ENCODE peak calls at places on chromosome 2, in nine cellular contexts. One of them, this sample, is unnamed.

GRCh38 chr2:126634273-126634861 is 21.6 kb upstream of the GYPC start:
- DNase-seq in ascending aorta: no peak
- DNase-seq in MCF 10A: peak
- DNase-seq in adrenal gland: peak
- DNase-seq in HCT116: peak
- DNase-seq in BE2C: peak
- DNase-seq in fibroblast of lung: peak
- DNase-seq in K562: peak
- DNase-seq in CD8-positive, alpha-beta T cell: peak
- DNase-seq in this sample: no peak

GRCh38 chr2:53058526-53058925 is 709.1 kb upstream of the CHAC2 start:
- DNase-seq in K562: no peak
- DNase-seq in ascending aorta: no peak
- DNase-seq in BE2C: no peak
- DNase-seq in HCT116: no peak
- DNase-seq in fibroblast of lung: peak
- DNase-seq in CD8-positive, alpha-beta T cell: no peak
- DNase-seq in MCF 10A: no peak
- DNase-seq in adrenal gland: no peak
- DNase-seq in this sample: no peak

GRCh38 chr2:108444941-108445840 is 3.8 kb upstream of the GCC2 start:
- DNase-seq in BE2C: peak
- DNase-seq in fibroblast of lung: peak
- DNase-seq in ascending aorta: no peak
- DNase-seq in CD8-positive, alpha-beta T cell: no peak
- DNase-seq in MCF 10A: no peak
- DNase-seq in HCT116: no peak
- DNase-seq in adrenal gland: no peak
- DNase-seq in K562: peak
- DNase-seq in this sample: no peak

GRCh38 chr2:237431372-237431771 is 17.4 kb upstream of the COL6A3 start:
- DNase-seq in MCF 10A: peak
- DNase-seq in ascending aorta: no peak
- DNase-seq in BE2C: no peak
- DNase-seq in adrenal gland: no peak
- DNase-seq in HCT116: no peak
- DNase-seq in CD8-positive, alpha-beta T cell: no peak
- DNase-seq in fibroblast of lung: peak
- DNase-seq in K562: no peak
- DNase-seq in this sample: no peak

GRCh38 chr2:37576831-37577230 is 94.6 kb downstream of the CDC42EP3 start:
- DNase-seq in adrenal gland: no peak
- DNase-seq in HCT116: no peak
- DNase-seq in K562: no peak
- DNase-seq in MCF 10A: peak
- DNase-seq in ascending aorta: no peak
- DNase-seq in CD8-positive, alpha-beta T cell: no peak
- DNase-seq in fibroblast of lung: peak
- DNase-seq in BE2C: no peak
- DNase-seq in this sample: no peak

GRCh38 chr2:226447896-226448295 is 351.7 kb downstream of the IRS1 start:
- DNase-seq in HCT116: no peak
- DNase-seq in K562: no peak
- DNase-seq in CD8-positive, alpha-beta T cell: no peak
- DNase-seq in MCF 10A: peak
- DNase-seq in fibroblast of lung: peak
- DNase-seq in BE2C: no peak
- DNase-seq in adrenal gland: no peak
- DNase-seq in ascending aorta: no peak
- DNase-seq in this sample: no peak

GRCh38 chr2:9709539-9710285 is 78.9 kb upstream of the YWHAQ start:
- DNase-seq in HCT116: no peak
- DNase-seq in CD8-positive, alpha-beta T cell: no peak
- DNase-seq in adrenal gland: no peak
- DNase-seq in ascending aorta: peak
- DNase-seq in BE2C: no peak
- DNase-seq in K562: no peak
- DNase-seq in MCF 10A: no peak
- DNase-seq in fibroblast of lung: no peak
- DNase-seq in this sample: no peak

GRCh38 chr2:224958466-224958857 is 83.8 kb downstream of the DOCK10 start:
- DNase-seq in CD8-positive, alpha-beta T cell: no peak
- DNase-seq in BE2C: no peak
- DNase-seq in HCT116: no peak
- DNase-seq in ascending aorta: no peak
- DNase-seq in adrenal gland: no peak
- DNase-seq in MCF 10A: no peak
- DNase-seq in K562: no peak
- DNase-seq in fibroblast of lung: no peak
- DNase-seq in this sample: no peak

GRCh38 chr2:105181282-105181681 is 60.3 kb upstream of the GPR45 start:
- DNase-seq in CD8-positive, alpha-beta T cell: no peak
- DNase-seq in fibroblast of lung: no peak
- DNase-seq in BE2C: no peak
- DNase-seq in adrenal gland: no peak
- DNase-seq in MCF 10A: no peak
- DNase-seq in HCT116: no peak
- DNase-seq in K562: no peak
- DNase-seq in ascending aorta: no peak
- DNase-seq in this sample: no peak

GRCh38 chr2:110173523-110173922 is 31.3 kb downstream of the NPHP1 start:
- DNase-seq in HCT116: no peak
- DNase-seq in adrenal gland: no peak
- DNase-seq in CD8-positive, alpha-beta T cell: no peak
- DNase-seq in ascending aorta: no peak
- DNase-seq in K562: no peak
- DNase-seq in fibroblast of lung: peak
- DNase-seq in BE2C: no peak
- DNase-seq in MCF 10A: peak
- DNase-seq in this sample: no peak

GRCh38 chr2:101036562-101036961 is 34.5 kb downstream of the RPL31 start:
- DNase-seq in HCT116: no peak
- DNase-seq in fibroblast of lung: peak
- DNase-seq in CD8-positive, alpha-beta T cell: no peak
- DNase-seq in BE2C: no peak
- DNase-seq in adrenal gland: no peak
- DNase-seq in MCF 10A: peak
- DNase-seq in K562: no peak
- DNase-seq in ascending aorta: no peak
- DNase-seq in this sample: no peak

GRCh38 chr2:147025611-147026010 is 819.2 kb upstream of the ACVR2A start:
- DNase-seq in K562: no peak
- DNase-seq in ascending aorta: no peak
- DNase-seq in fibroblast of lung: peak
- DNase-seq in adrenal gland: no peak
- DNase-seq in CD8-positive, alpha-beta T cell: no peak
- DNase-seq in MCF 10A: peak
- DNase-seq in HCT116: no peak
- DNase-seq in BE2C: no peak
- DNase-seq in this sample: no peak

GRCh38 chr2:234823877-234824376 is 127.9 kb upstream of the SH3BP4 start:
- DNase-seq in fibroblast of lung: peak
- DNase-seq in MCF 10A: peak
- DNase-seq in ascending aorta: peak
- DNase-seq in K562: no peak
- DNase-seq in CD8-positive, alpha-beta T cell: no peak
- DNase-seq in BE2C: no peak
- DNase-seq in adrenal gland: peak
- DNase-seq in HCT116: no peak
- DNase-seq in this sample: no peak

GRCh38 chr2:230473378-230473777 is 57.4 kb downstream of the SP100 start:
- DNase-seq in MCF 10A: no peak
- DNase-seq in K562: no peak
- DNase-seq in HCT116: no peak
- DNase-seq in BE2C: no peak
- DNase-seq in ascending aorta: no peak
- DNase-seq in CD8-positive, alpha-beta T cell: no peak
- DNase-seq in adrenal gland: no peak
- DNase-seq in fibroblast of lung: no peak
- DNase-seq in this sample: no peak

GRCh38 chr2:127700527-127701192 is 637 bp upstream of the SFT2D3 start:
- DNase-seq in K562: peak
- DNase-seq in adrenal gland: peak
- DNase-seq in HCT116: peak
- DNase-seq in fibroblast of lung: no peak
- DNase-seq in ascending aorta: peak
- DNase-seq in BE2C: no peak
- DNase-seq in CD8-positive, alpha-beta T cell: no peak
- DNase-seq in MCF 10A: peak
- DNase-seq in this sample: peak

DNA sequence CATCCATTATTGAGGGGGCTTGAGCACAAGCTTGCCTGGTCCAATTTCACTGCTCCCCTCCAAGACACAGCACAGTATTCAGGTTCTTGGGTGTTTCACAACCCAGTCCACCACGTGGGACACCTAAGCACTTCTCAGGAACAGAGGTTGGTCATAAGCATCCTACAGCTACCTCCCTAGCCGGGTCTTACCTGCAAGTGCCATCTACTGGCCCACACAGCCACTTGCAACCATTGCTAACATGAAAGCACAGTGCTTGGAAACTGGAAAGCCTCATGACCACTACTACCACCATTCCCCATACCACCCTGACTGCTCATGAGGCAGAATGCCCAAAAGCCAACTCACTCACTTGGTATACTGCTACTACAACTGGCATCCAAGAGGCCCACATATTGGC is 105.7 kb upstream of the RPRM start:
- DNase-seq in BE2C: no peak
- DNase-seq in HCT116: no peak
- DNase-seq in ascending aorta: no peak
- DNase-seq in adrenal gland: no peak
- DNase-seq in CD8-positive, alpha-beta T cell: no peak
- DNase-seq in fibroblast of lung: no peak
- DNase-seq in MCF 10A: no peak
- DNase-seq in K562: no peak
- DNase-seq in this sample: no peak
- TF ChIP-seq CTCF in BE2C: no peak
- TF ChIP-seq CTCF in HCT116: no peak
- TF ChIP-seq CTCF in ascending aorta: no peak
- TF ChIP-seq CTCF in adrenal gland: no peak
- TF ChIP-seq CTCF in CD8-positive, alpha-beta T cell: no peak
- TF ChIP-seq CTCF in fibroblast of lung: no peak
- TF ChIP-seq CTCF in MCF 10A: no peak
- TF ChIP-seq CTCF in K562: no peak
- TF ChIP-seq CTCF in this sample: no peak

GRCh38 chr2:231613655-231614558 is 21.2 kb downstream of the TEX44 start:
- DNase-seq in MCF 10A: peak
- DNase-seq in BE2C: peak
- DNase-seq in ascending aorta: peak
- DNase-seq in K562: peak
- DNase-seq in adrenal gland: peak
- DNase-seq in HCT116: peak
- DNase-seq in fibroblast of lung: peak
- DNase-seq in CD8-positive, alpha-beta T cell: peak
- DNase-seq in this sample: peak

GRCh38 chr2:231612199-231613053 is 19.8 kb downstream of the TEX44 start:
- DNase-seq in fibroblast of lung: peak
- DNase-seq in BE2C: peak
- DNase-seq in K562: peak
- DNase-seq in CD8-positive, alpha-beta T cell: peak
- DNase-seq in MCF 10A: peak
- DNase-seq in adrenal gland: peak
- DNase-seq in ascending aorta: peak
- DNase-seq in HCT116: peak
- DNase-seq in this sample: peak

GRCh38 chr2:231614559-231615057 is 21.9 kb downstream of the TEX44 start:
- DNase-seq in BE2C: no peak
- DNase-seq in fibroblast of lung: no peak
- DNase-seq in K562: no peak
- DNase-seq in MCF 10A: no peak
- DNase-seq in adrenal gland: peak
- DNase-seq in HCT116: no peak
- DNase-seq in CD8-positive, alpha-beta T cell: no peak
- DNase-seq in ascending aorta: no peak
- DNase-seq in this sample: peak

GRCh38 chr2:231613054-231613654 is 20.5 kb downstream of the TEX44 start:
- DNase-seq in ascending aorta: no peak
- DNase-seq in MCF 10A: no peak
- DNase-seq in BE2C: no peak
- DNase-seq in K562: no peak
- DNase-seq in fibroblast of lung: no peak
- DNase-seq in HCT116: no peak
- DNase-seq in adrenal gland: peak
- DNase-seq in CD8-positive, alpha-beta T cell: no peak
- DNase-seq in this sample: no peak

GRCh38 chr2:231611273-231612198 is 18.9 kb downstream of the TEX44 start:
- DNase-seq in fibroblast of lung: peak
- DNase-seq in K562: peak
- DNase-seq in MCF 10A: peak
- DNase-seq in CD8-positive, alpha-beta T cell: peak
- DNase-seq in HCT116: peak
- DNase-seq in BE2C: peak
- DNase-seq in adrenal gland: peak
- DNase-seq in ascending aorta: peak
- DNase-seq in this sample: no peak
- TF ChIP-seq CTCF in fibroblast of lung: peak
- TF ChIP-seq CTCF in K562: peak
- TF ChIP-seq CTCF in MCF 10A: no peak
- TF ChIP-seq CTCF in CD8-positive, alpha-beta T cell: no peak
- TF ChIP-seq CTCF in HCT116: peak
- TF ChIP-seq CTCF in BE2C: peak
- TF ChIP-seq CTCF in adrenal gland: peak
- TF ChIP-seq CTCF in ascending aorta: peak
- TF ChIP-seq CTCF in this sample: no peak

GRCh38 chr2:63027220-63027619 is 23.4 kb upstream of the OTX1 start:
- DNase-seq in BE2C: no peak
- DNase-seq in K562: no peak
- DNase-seq in adrenal gland: no peak
- DNase-seq in HCT116: no peak
- DNase-seq in ascending aorta: no peak
- DNase-seq in fibroblast of lung: no peak
- DNase-seq in CD8-positive, alpha-beta T cell: no peak
- DNase-seq in MCF 10A: no peak
- DNase-seq in this sample: no peak

GRCh38 chr2:63029058-63029457 is 21.6 kb upstream of the OTX1 start:
- DNase-seq in HCT116: no peak
- DNase-seq in CD8-positive, alpha-beta T cell: no peak
- DNase-seq in BE2C: no peak
- DNase-seq in fibroblast of lung: peak
- DNase-seq in ascending aorta: no peak
- DNase-seq in MCF 10A: peak
- DNase-seq in K562: no peak
- DNase-seq in adrenal gland: no peak
- DNase-seq in this sample: no peak

GRCh38 chr2:63018439-63018838 is 32.2 kb upstream of the OTX1 start:
- DNase-seq in ascending aorta: no peak
- DNase-seq in HCT116: no peak
- DNase-seq in CD8-positive, alpha-beta T cell: no peak
- DNase-seq in fibroblast of lung: no peak
- DNase-seq in BE2C: no peak
- DNase-seq in adrenal gland: no peak
- DNase-seq in K562: no peak
- DNase-seq in MCF 10A: no peak
- DNase-seq in this sample: no peak

GRCh38 chr2:63023444-63023843 is 27.2 kb upstream of the OTX1 start:
- DNase-seq in HCT116: peak
- DNase-seq in adrenal gland: no peak
- DNase-seq in ascending aorta: no peak
- DNase-seq in BE2C: peak
- DNase-seq in fibroblast of lung: peak
- DNase-seq in MCF 10A: peak
- DNase-seq in CD8-positive, alpha-beta T cell: no peak
- DNase-seq in K562: peak
- DNase-seq in this sample: no peak
- TF ChIP-seq CTCF in HCT116: peak
- TF ChIP-seq CTCF in adrenal gland: peak
- TF ChIP-seq CTCF in ascending aorta: peak
- TF ChIP-seq CTCF in BE2C: peak
- TF ChIP-seq CTCF in fibroblast of lung: peak
- TF ChIP-seq CTCF in MCF 10A: peak
- TF ChIP-seq CTCF in CD8-positive, alpha-beta T cell: no peak
- TF ChIP-seq CTCF in K562: peak
- TF ChIP-seq CTCF in this sample: no peak

GRCh38 chr2:113192459-113193100 is 18.8 kb downstream of the PSD4 start:
- DNase-seq in ascending aorta: no peak
- DNase-seq in K562: no peak
- DNase-seq in CD8-positive, alpha-beta T cell: no peak
- DNase-seq in BE2C: no peak
- DNase-seq in fibroblast of lung: no peak
- DNase-seq in MCF 10A: no peak
- DNase-seq in HCT116: no peak
- DNase-seq in adrenal gland: no peak
- DNase-seq in this sample: no peak
- TF ChIP-seq CTCF in ascending aorta: no peak
- TF ChIP-seq CTCF in K562: peak
- TF ChIP-seq CTCF in CD8-positive, alpha-beta T cell: no peak
- TF ChIP-seq CTCF in BE2C: no peak
- TF ChIP-seq CTCF in fibroblast of lung: peak
- TF ChIP-seq CTCF in MCF 10A: no peak
- TF ChIP-seq CTCF in HCT116: no peak
- TF ChIP-seq CTCF in adrenal gland: peak
- TF ChIP-seq CTCF in this sample: no peak